ENCODE peak calls at places on chromosomes 11 and 22, in six cellular contexts. U is Peyer's patch, M is tibial nerve, G is gastrocnemius medialis, S is transverse colon, V is IMR-90. B is an unnamed sample.
A peak's percentile ranks its signal among the peaks of the same experiment; 100 is the strongest.

GRCh38 chr11:57493507-57494503 is 21.7 kb downstream of the SLC43A1 start:
- DNase-seq in U (peak; percentile 61), M (no peak), G (peak; percentile 80), S (peak; percentile 68), V (peak; percentile 17), B (peak; percentile 41)

GRCh38 chr11:96147186-96147585 is 195.8 kb downstream of the MAML2 start:
- DNase-seq in U (no peak), M (no peak), G (no peak), S (no peak), V (no peak), B (no peak)

GRCh38 chr22:47030881-47031627 is 268.6 kb downstream of the TBC1D22A start:
- DNase-seq in U (no peak), M (no peak), G (no peak), S (peak; percentile 69), V (no peak), B (no peak)

GRCh38 chr11:69215784-69216415 is 60.2 kb downstream of the SMIM38 start:
- DNase-seq in U (no peak), M (no peak), G (no peak), S (no peak), V (peak; percentile 71), B (no peak)

GRCh38 chr11:115924744-115925567 is 420.7 kb upstream of the CADM1 start:
- DNase-seq in U (no peak), M (no peak), G (no peak), S (no peak), V (peak; percentile 95), B (no peak)

GRCh38 chr11:27242591-27242990 is 120.4 kb downstream of the CCDC34 start:
- DNase-seq in U (no peak), M (no peak), G (no peak), S (no peak), V (peak; percentile 46), B (no peak)

GRCh38 chr11:4830909-4831308 is 9.8 kb downstream of the OR51F2 start:
- DNase-seq in U (no peak), M (no peak), G (no peak), S (no peak), V (no peak), B (no peak)

GRCh38 chr11:73394416-73395296 is 18.5 kb downstream of the RELT start:
- DNase-seq in U (no peak), M (no peak), G (peak; percentile 14), S (no peak), V (no peak), B (no peak)

GRCh38 chr22:17781319-17782031 is 7.2 kb upstream of the BID start:
- DNase-seq in U (no peak), M (no peak), G (peak; percentile 36), S (no peak), V (peak; percentile 94), B (no peak)

GRCh38 chr11:19187101-19187500 is 14.7 kb downstream of the CSRP3 start:
- DNase-seq in U (no peak), M (no peak), G (no peak), S (no peak), V (peak; percentile 58), B (no peak)

GRCh38 chr22:17112491-17113042 is 8.6 kb downstream of the TMEM121B start:
- DNase-seq in U (no peak), M (no peak), G (no peak), S (no peak), V (no peak), B (no peak)

GRCh38 chr11:94785509-94785908 is 17.4 kb downstream of the AMOTL1 start:
- DNase-seq in U (no peak), M (no peak), G (no peak), S (no peak), V (no peak), B (no peak)

GRCh38 chr11:3905080-3905953 is 49.9 kb downstream of the STIM1 start:
- DNase-seq in U (no peak), M (no peak), G (peak; percentile 43), S (peak; percentile 45), V (peak; percentile 76), B (no peak)

GRCh38 chr11:120216426-120217102 is 5.7 kb downstream of the OAF start:
- DNase-seq in U (no peak), M (no peak), G (no peak), S (no peak), V (no peak), B (peak; percentile 20)

GRCh38 chr11:67271548-67272284 is 5.4 kb downstream of the GRK2 start:
- DNase-seq in U (peak; percentile 65), M (peak; percentile 15), G (peak; percentile 65), S (peak; percentile 22), V (no peak), B (peak; percentile 22)

GRCh38 chr22:43066844-43067385 is 22.3 kb downstream of the TTLL1 start:
- DNase-seq in U (no peak), M (no peak), G (no peak), S (no peak), V (peak; percentile 58), B (no peak)

GRCh38 chr11:47213985-47214564 is 699 bp upstream of the DDB2 start:
- DNase-seq in U (peak; percentile 89), M (peak; percentile 85), G (peak; percentile 94), S (peak; percentile 94), V (peak; percentile 61), B (peak; percentile 93)
- TF ChIP-seq POLR2A in U (peak; percentile 75), M (peak; percentile 44), G (peak; percentile 64), S (peak; percentile 86), V (no peak), B (no peak)

GRCh38 chr11:125328181-125328580 is 163.6 kb downstream of the PKNOX2 start:
- DNase-seq in U (no peak), M (no peak), G (no peak), S (no peak), V (no peak), B (no peak)

GRCh38 chr11:125327494-125328130 is 163.1 kb downstream of the PKNOX2 start:
- DNase-seq in U (no peak), M (no peak), G (no peak), S (no peak), V (no peak), B (no peak)

GRCh38 chr11:125322317-125322716 is 157.8 kb downstream of the PKNOX2 start:
- DNase-seq in U (no peak), M (no peak), G (no peak), S (no peak), V (no peak), B (no peak)

GRCh38 chr11:125329786-125330185 is 165.2 kb downstream of the PKNOX2 start:
- DNase-seq in U (no peak), M (no peak), G (no peak), S (no peak), V (no peak), B (no peak)

DNA sequence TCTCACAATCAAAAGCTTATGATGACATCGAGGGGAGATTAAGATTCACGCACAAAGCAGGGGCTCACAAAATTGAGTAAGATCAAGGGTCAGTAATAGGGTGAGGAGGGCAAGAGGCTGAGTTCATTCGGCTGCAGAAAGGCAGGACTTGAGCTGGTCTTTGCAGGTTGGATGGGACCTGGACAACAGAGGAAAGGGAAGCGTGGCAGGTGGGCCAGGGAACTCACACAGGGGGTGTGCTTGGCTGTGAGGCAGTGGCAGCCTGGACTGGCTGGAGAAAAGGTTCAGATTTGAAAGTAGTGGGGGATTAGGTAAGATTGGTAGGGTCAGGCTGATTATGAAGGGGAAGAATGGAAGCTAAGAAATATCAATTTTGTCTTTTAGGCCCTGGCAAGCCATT is 161.6 kb downstream of the PKNOX2 start:
- DNase-seq in U (no peak), M (no peak), G (no peak), S (no peak), V (no peak), B (no peak)
- TF ChIP-seq CTCF in U (no peak), M (no peak), G (no peak), S (no peak), V (no peak), B (no peak)

GRCh38 chr22:41341012-41341411 is 39.7 kb downstream of the ZC3H7B start:
- DNase-seq in U (no peak), M (no peak), G (no peak), S (no peak), V (no peak), B (no peak)

GRCh38 chr22:41343717-41344116 is 38.0 kb upstream of the TEF start:
- DNase-seq in U (no peak), M (no peak), G (no peak), S (no peak), V (no peak), B (no peak)

GRCh38 chr22:41344189-41344788 is 37.5 kb upstream of the TEF start:
- DNase-seq in U (no peak), M (no peak), G (no peak), S (no peak), V (no peak), B (no peak)

GRCh38 chr22:41341990-41342389 is 39.8 kb upstream of the TEF start:
- DNase-seq in U (no peak), M (no peak), G (no peak), S (no peak), V (peak; percentile 36), B (no peak)

DNA sequence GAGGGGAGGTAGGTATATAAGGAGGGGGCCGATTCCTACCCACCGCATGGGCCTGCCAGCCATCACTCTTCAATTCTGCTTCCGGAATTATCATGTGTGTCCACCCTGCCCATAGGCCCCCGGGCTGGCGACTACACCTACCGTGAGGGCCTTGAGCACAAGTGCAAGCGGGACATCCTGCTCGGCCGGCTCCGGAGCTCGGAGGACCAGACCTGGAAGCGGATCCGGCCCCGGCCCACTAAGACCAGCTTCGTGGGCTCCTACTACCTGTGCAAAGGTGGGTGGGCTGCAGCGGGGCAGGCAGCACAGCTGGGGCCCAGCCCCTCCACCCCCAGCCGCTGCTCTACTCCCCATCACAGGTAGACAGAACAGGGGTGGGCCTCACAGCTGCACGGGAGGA is 38.4 kb upstream of the TEF start:
- DNase-seq in U (no peak), M (no peak), G (no peak), S (no peak), V (no peak), B (no peak)
- H3K36me3 ChIP-seq in U (no peaks in the 10 kb centered on the region), M (peaks cover 100% of the 10 kb centered on the region), G (peaks cover 83% of the 10 kb centered on the region), S (no peaks in the 10 kb centered on the region), V (peaks cover 85% of the 10 kb centered on the region), B (peaks cover 90% of the 10 kb centered on the region)

GRCh38 chr22:39243443-39244072 is 1.2 kb downstream of the PDGFB start:
- DNase-seq in U (no peak), M (no peak), G (no peak), S (no peak), V (no peak), B (peak; percentile 69)

GRCh38 chr22:39245130-39246039 is 603 bp upstream of the PDGFB start:
- DNase-seq in U (no peak), M (no peak), G (no peak), S (no peak), V (no peak), B (no peak)

GRCh38 chr22:39244073-39244495 is 698 bp downstream of the PDGFB start:
- DNase-seq in U (no peak), M (no peak), G (no peak), S (no peak), V (no peak), B (no peak)

GRCh38 chr22:39246217-39246616 is 1.4 kb upstream of the PDGFB start:
- DNase-seq in U (no peak), M (no peak), G (no peak), S (no peak), V (no peak), B (no peak)

DNA sequence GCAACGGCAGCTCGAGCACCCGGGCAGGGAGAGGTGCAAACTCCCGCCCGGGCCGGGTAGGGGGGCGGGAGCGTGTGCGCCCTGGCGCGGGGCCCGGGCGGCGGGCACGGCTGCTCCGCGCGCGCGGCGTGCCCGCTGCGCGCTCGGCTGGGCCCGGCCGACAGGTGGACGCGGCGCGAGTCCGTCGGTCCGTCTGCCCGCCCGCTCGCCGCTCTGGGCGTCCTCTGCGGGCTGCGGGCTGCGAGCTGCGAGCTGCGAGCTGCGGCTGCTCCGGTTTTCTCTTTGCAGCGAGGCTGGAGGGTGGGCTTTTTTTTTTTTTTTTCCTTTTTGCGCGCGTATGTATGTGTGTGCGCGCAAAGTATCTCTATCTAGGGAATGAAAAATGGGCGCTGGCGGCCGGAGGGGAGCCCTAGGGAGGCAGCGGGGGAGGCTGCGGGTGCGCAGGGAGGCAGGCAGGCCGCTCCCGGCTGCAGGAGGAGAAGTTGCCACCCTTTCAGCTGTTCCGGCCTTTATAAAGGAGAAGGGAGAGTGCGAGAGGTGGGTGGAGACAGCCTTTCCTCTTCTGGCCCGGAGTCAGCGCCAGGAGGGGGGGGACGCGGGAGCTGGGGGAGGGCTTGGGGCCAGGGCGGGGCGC is at the start of gene PDGFB:
- DNase-seq in U (no peak), M (no peak), G (no peak), S (peak; percentile 41), V (no peak), B (peak; percentile 75)
- TF ChIP-seq POLR2A in U (peak; percentile 23), M (no peak), G (peak; percentile 38), S (peak; percentile 66), V (no peak), B (no peak)

B was measured in heart left ventricle.